ENCODE peak calls at places on chromosomes 5 and 9, in seven cellular contexts. One of them, this sample, is unnamed. For H3K4me1, the result is how much of the 10 kb centered on the place peaks cover.

GRCh38 chr5:55402199-55402598 is 94.4 kb downstream of the MTREX start:
- DNase-seq in uterus: no peak
- DNase-seq in HCT116: no peak
- DNase-seq in mucosa of descending colon: no peak
- DNase-seq in tibial nerve: no peak
- DNase-seq in OCI-LY7: no peak
- DNase-seq in tibial artery: no peak
- DNase-seq in this sample: no peak

GRCh38 chr9:249025-249424 is 34.4 kb downstream of the DOCK8 start:
- DNase-seq in uterus: no peak
- DNase-seq in HCT116: no peak
- DNase-seq in mucosa of descending colon: no peak
- DNase-seq in tibial nerve: no peak
- DNase-seq in OCI-LY7: no peak
- DNase-seq in tibial artery: no peak
- DNase-seq in this sample: peak

GRCh38 chr5:6527749-6528455 is 79.2 kb downstream of the UBE2QL1 start:
- DNase-seq in uterus: no peak
- DNase-seq in HCT116: no peak
- DNase-seq in mucosa of descending colon: no peak
- DNase-seq in tibial nerve: no peak
- DNase-seq in OCI-LY7: no peak
- DNase-seq in tibial artery: no peak
- DNase-seq in this sample: no peak

GRCh38 chr5:34789021-34789531 is 49.9 kb upstream of the TTC23L start:
- DNase-seq in uterus: peak
- DNase-seq in HCT116: no peak
- DNase-seq in mucosa of descending colon: no peak
- DNase-seq in tibial nerve: no peak
- DNase-seq in OCI-LY7: no peak
- DNase-seq in tibial artery: peak
- DNase-seq in this sample: no peak

GRCh38 chr5:40605295-40605958 is 74.3 kb upstream of the PTGER4 start:
- DNase-seq in uterus: no peak
- DNase-seq in HCT116: no peak
- DNase-seq in mucosa of descending colon: peak
- DNase-seq in tibial nerve: no peak
- DNase-seq in OCI-LY7: peak
- DNase-seq in tibial artery: no peak
- DNase-seq in this sample: peak

GRCh38 chr5:67209141-67209771 is 12.7 kb upstream of the CD180 start:
- DNase-seq in uterus: peak
- DNase-seq in HCT116: peak
- DNase-seq in mucosa of descending colon: peak
- DNase-seq in tibial nerve: no peak
- DNase-seq in OCI-LY7: peak
- DNase-seq in tibial artery: no peak
- DNase-seq in this sample: peak

GRCh38 chr5:36610629-36611028 is 4.2 kb downstream of the SLC1A3 start:
- DNase-seq in uterus: no peak
- DNase-seq in HCT116: no peak
- DNase-seq in mucosa of descending colon: no peak
- DNase-seq in tibial nerve: no peak
- DNase-seq in OCI-LY7: no peak
- DNase-seq in tibial artery: peak
- DNase-seq in this sample: no peak

GRCh38 chr5:142805339-142805738 is 35.2 kb downstream of the ARHGAP26 start:
- DNase-seq in uterus: no peak
- DNase-seq in HCT116: no peak
- DNase-seq in mucosa of descending colon: no peak
- DNase-seq in tibial nerve: no peak
- DNase-seq in OCI-LY7: no peak
- DNase-seq in tibial artery: no peak
- DNase-seq in this sample: no peak

GRCh38 chr9:12659220-12659619 is 34.0 kb upstream of the TYRP1 start:
- DNase-seq in uterus: no peak
- DNase-seq in HCT116: no peak
- DNase-seq in mucosa of descending colon: no peak
- DNase-seq in tibial nerve: no peak
- DNase-seq in OCI-LY7: no peak
- DNase-seq in tibial artery: no peak
- DNase-seq in this sample: no peak

GRCh38 chr9:124392254-124392653 is 23.0 kb downstream of the PSMB7 start:
- DNase-seq in uterus: no peak
- DNase-seq in HCT116: no peak
- DNase-seq in mucosa of descending colon: no peak
- DNase-seq in tibial nerve: no peak
- DNase-seq in OCI-LY7: no peak
- DNase-seq in tibial artery: peak
- DNase-seq in this sample: no peak

GRCh38 chr5:165538065-165538464 is 2032.6 kb downstream of the MAT2B start:
- DNase-seq in uterus: no peak
- DNase-seq in HCT116: no peak
- DNase-seq in mucosa of descending colon: no peak
- DNase-seq in tibial nerve: no peak
- DNase-seq in OCI-LY7: no peak
- DNase-seq in tibial artery: no peak
- DNase-seq in this sample: no peak

GRCh38 chr9:100619194-100619593 is 41.3 kb downstream of the CAVIN4 start:
- DNase-seq in uterus: no peak
- DNase-seq in HCT116: no peak
- DNase-seq in mucosa of descending colon: no peak
- DNase-seq in tibial nerve: no peak
- DNase-seq in OCI-LY7: no peak
- DNase-seq in tibial artery: no peak
- DNase-seq in this sample: no peak

GRCh38 chr5:160175438-160176218 is 53.7 kb upstream of the FABP6 start:
- DNase-seq in uterus: peak
- DNase-seq in HCT116: no peak
- DNase-seq in mucosa of descending colon: no peak
- DNase-seq in tibial nerve: no peak
- DNase-seq in OCI-LY7: no peak
- DNase-seq in tibial artery: peak
- DNase-seq in this sample: no peak

GRCh38 chr5:3701694-3702093 is 106.1 kb downstream of the IRX1 start:
- DNase-seq in uterus: no peak
- DNase-seq in HCT116: no peak
- DNase-seq in mucosa of descending colon: no peak
- DNase-seq in tibial nerve: no peak
- DNase-seq in OCI-LY7: no peak
- DNase-seq in tibial artery: no peak
- DNase-seq in this sample: no peak

GRCh38 chr9:135695642-135696041 is 3.6 kb downstream of the SOHLH1 start:
- DNase-seq in uterus: no peak
- DNase-seq in HCT116: no peak
- DNase-seq in mucosa of descending colon: no peak
- DNase-seq in tibial nerve: no peak
- DNase-seq in OCI-LY7: no peak
- DNase-seq in tibial artery: no peak
- DNase-seq in this sample: no peak

DNA sequence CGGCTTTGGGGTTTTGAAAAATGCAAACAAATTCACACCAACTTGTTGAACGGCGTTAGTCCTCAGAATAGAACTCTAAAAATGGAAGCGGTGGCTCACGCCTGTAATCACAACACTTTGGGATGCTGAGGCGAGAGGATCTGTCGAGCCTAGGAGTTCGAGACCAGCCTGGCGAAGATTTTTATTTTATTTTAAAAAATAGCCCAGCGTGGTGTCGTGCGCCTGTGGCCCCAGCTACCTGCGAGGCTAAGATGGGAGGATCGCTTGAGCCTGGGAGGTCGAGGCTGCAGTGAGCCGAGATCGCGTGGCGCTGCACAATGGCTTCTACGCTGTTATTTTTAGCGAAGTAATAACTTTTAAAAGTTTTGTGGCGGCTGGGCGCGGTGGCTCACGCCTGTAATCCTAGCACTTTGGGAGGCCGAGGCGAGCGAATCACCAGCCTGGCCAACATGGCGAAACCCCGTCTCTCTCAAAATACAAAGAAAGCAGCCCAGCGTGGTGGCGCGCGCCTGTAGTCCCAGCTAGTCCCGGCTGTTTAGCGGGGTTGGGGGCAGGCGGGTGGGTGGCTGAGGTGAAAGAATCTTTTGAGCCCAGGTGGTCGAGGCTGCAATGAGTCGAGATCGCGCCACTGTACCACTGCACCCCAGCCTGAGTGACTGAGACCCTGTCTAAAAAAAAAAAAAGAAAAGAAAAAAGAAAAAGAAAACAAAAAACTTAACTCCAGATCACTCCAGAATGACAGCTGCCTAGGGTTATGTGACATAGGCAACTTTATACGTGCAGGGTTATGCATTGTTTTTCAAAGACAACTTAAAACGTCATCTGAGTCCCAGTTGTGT is 808 bp upstream of the PLIN2 start:
- DNase-seq in uterus: peak
- DNase-seq in HCT116: no peak
- DNase-seq in mucosa of descending colon: peak
- DNase-seq in tibial nerve: peak
- DNase-seq in OCI-LY7: no peak
- DNase-seq in tibial artery: peak
- DNase-seq in this sample: peak
- H3K4me1 ChIP-seq in uterus: under half
- H3K4me1 ChIP-seq in HCT116: under half
- H3K4me1 ChIP-seq in mucosa of descending colon: under half
- H3K4me1 ChIP-seq in tibial nerve: under half
- H3K4me1 ChIP-seq in OCI-LY7: under half
- H3K4me1 ChIP-seq in tibial artery: under half
- H3K4me1 ChIP-seq in this sample: half or more

DNA sequence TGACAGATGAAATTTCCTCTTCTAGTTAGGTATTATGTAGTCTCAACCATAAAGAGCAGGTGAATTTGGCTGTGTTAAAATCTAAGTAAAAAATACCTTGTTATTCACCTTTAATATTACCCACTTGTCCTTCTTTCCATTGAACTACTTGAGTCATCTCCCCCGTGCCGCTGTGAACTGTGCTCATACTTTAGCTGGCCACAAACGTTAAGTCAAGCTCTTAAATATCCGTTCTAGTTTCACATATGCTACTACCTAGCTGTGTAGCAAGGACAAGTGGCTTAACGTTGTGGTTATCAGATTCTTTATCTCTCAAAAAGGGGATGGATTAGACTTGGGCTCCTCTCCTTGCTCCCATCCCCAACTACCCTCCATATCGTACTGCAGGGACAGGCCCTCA is 110.4 kb downstream of the EFNA5 start:
- DNase-seq in uterus: no peak
- DNase-seq in HCT116: no peak
- DNase-seq in mucosa of descending colon: no peak
- DNase-seq in tibial nerve: no peak
- DNase-seq in OCI-LY7: no peak
- DNase-seq in tibial artery: no peak
- DNase-seq in this sample: no peak
- H3K4me1 ChIP-seq in uterus: under half
- H3K4me1 ChIP-seq in HCT116: under half
- H3K4me1 ChIP-seq in mucosa of descending colon: under half
- H3K4me1 ChIP-seq in tibial nerve: under half
- H3K4me1 ChIP-seq in OCI-LY7: under half
- H3K4me1 ChIP-seq in tibial artery: under half
- H3K4me1 ChIP-seq in this sample: under half

GRCh38 chr5:155064580-155064979 is 51.0 kb downstream of the KIF4B start:
- DNase-seq in uterus: no peak
- DNase-seq in HCT116: no peak
- DNase-seq in mucosa of descending colon: no peak
- DNase-seq in tibial nerve: no peak
- DNase-seq in OCI-LY7: no peak
- DNase-seq in tibial artery: no peak
- DNase-seq in this sample: no peak
- H3K4me1 ChIP-seq in uterus: under half
- H3K4me1 ChIP-seq in HCT116: under half
- H3K4me1 ChIP-seq in mucosa of descending colon: under half
- H3K4me1 ChIP-seq in tibial nerve: under half
- H3K4me1 ChIP-seq in OCI-LY7: under half
- H3K4me1 ChIP-seq in tibial artery: under half
- H3K4me1 ChIP-seq in this sample: under half

DNA sequence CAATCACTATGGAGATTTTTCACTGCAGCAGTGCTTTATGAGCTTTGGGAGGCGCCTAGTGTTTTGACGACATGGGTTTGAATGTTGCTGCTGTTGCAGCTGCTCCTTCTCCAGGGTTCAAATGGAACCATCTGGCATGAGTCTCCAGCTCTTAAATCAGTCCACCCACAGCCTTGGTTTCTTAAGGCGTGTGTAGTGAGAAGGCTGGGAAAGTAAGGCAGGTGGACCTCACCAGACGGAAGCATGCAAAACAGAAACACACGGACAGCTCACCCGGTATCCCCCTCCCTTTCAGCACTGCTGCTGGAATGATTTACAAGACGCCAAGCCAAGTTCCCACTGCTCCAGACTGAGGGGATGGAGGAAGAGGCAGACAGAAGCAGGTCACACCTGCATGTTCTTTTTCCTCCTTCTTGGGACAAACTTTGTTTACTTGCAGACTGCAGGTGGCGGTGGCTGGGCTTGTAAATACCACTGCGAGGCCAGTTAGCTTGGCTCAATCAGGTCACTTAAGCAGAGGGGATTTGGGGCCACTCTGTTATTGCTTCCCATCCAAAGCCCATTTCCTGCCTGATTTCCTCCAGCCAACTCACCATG is 47.4 kb downstream of the ADAM19 start:
- DNase-seq in uterus: peak
- DNase-seq in HCT116: no peak
- DNase-seq in mucosa of descending colon: peak
- DNase-seq in tibial nerve: no peak
- DNase-seq in OCI-LY7: no peak
- DNase-seq in tibial artery: peak
- DNase-seq in this sample: no peak
- H3K4me1 ChIP-seq in uterus: under half
- H3K4me1 ChIP-seq in HCT116: under half
- H3K4me1 ChIP-seq in mucosa of descending colon: under half
- H3K4me1 ChIP-seq in tibial nerve: under half
- H3K4me1 ChIP-seq in OCI-LY7: under half
- H3K4me1 ChIP-seq in tibial artery: under half
- H3K4me1 ChIP-seq in this sample: under half